ENCODE peak calls at places on chromosomes 3 and 15, in five cellular contexts. One of them, this sample, is unnamed.

GRCh38 chr3:4595709-4596108 is 102.6 kb downstream of the ITPR1 start:
- DNase-seq in NT2/D1: no peak
- DNase-seq in HepG2: no peak
- DNase-seq in HEK293T: peak; percentile 32
- DNase-seq in GM12878: no peak
- DNase-seq in this sample: no peak

GRCh38 chr3:56929809-56930615 is 128.3 kb upstream of the ARHGEF3 start:
- DNase-seq in HepG2: no peak
- DNase-seq in HEK293T: no peak
- DNase-seq in NT2/D1: no peak
- DNase-seq in GM12878: no peak
- DNase-seq in this sample: no peak

GRCh38 chr3:174382876-174383275 is 476.3 kb upstream of the NAALADL2 start:
- DNase-seq in HEK293T: no peak
- DNase-seq in GM12878: no peak
- DNase-seq in NT2/D1: no peak
- DNase-seq in HepG2: no peak
- DNase-seq in this sample: no peak

GRCh38 chr3:55562672-55563071 is 75.6 kb upstream of the WNT5A start:
- DNase-seq in NT2/D1: no peak
- DNase-seq in HEK293T: no peak
- DNase-seq in GM12878: no peak
- DNase-seq in HepG2: no peak
- DNase-seq in this sample: no peak

GRCh38 chr15:55959744-55960143 is 33.7 kb downstream of the NEDD4 start:
- DNase-seq in HEK293T: no peak
- DNase-seq in HepG2: no peak
- DNase-seq in GM12878: no peak
- DNase-seq in NT2/D1: no peak
- DNase-seq in this sample: no peak

GRCh38 chr3:119494597-119494996 is 3.8 kb upstream of the TIMMDC1 start:
- DNase-seq in HepG2: no peak
- DNase-seq in HEK293T: peak; percentile 8
- DNase-seq in NT2/D1: no peak
- DNase-seq in GM12878: no peak
- DNase-seq in this sample: no peak

GRCh38 chr3:113113361-113113760 is 98.0 kb upstream of the BOC start:
- DNase-seq in HEK293T: no peak
- DNase-seq in GM12878: no peak
- DNase-seq in HepG2: no peak
- DNase-seq in NT2/D1: no peak
- DNase-seq in this sample: no peak

GRCh38 chr3:69370156-69370944 is 15.5 kb downstream of the FRMD4B start:
- DNase-seq in HEK293T: no peak
- DNase-seq in NT2/D1: no peak
- DNase-seq in GM12878: no peak
- DNase-seq in HepG2: no peak
- DNase-seq in this sample: no peak

GRCh38 chr15:57284535-57284934 is 91.8 kb upstream of the CGNL1 start:
- DNase-seq in NT2/D1: no peak
- DNase-seq in GM12878: no peak
- DNase-seq in HepG2: no peak
- DNase-seq in HEK293T: no peak
- DNase-seq in this sample: no peak

GRCh38 chr3:169243122-169243521 is 420.4 kb downstream of the MECOM start:
- DNase-seq in GM12878: no peak
- DNase-seq in HepG2: no peak
- DNase-seq in NT2/D1: no peak
- DNase-seq in HEK293T: peak; percentile 49
- DNase-seq in this sample: no peak

GRCh38 chr3:44795197-44795596 is 33.6 kb downstream of the KIF15 start:
- DNase-seq in GM12878: no peak
- DNase-seq in NT2/D1: no peak
- DNase-seq in HepG2: no peak
- DNase-seq in HEK293T: no peak
- DNase-seq in this sample: peak; percentile 44

GRCh38 chr3:127678611-127679533 is 6.1 kb downstream of the ABTB1 start:
- DNase-seq in GM12878: no peak
- DNase-seq in HEK293T: no peak
- DNase-seq in HepG2: no peak
- DNase-seq in NT2/D1: no peak
- DNase-seq in this sample: peak; percentile 43

DNA sequence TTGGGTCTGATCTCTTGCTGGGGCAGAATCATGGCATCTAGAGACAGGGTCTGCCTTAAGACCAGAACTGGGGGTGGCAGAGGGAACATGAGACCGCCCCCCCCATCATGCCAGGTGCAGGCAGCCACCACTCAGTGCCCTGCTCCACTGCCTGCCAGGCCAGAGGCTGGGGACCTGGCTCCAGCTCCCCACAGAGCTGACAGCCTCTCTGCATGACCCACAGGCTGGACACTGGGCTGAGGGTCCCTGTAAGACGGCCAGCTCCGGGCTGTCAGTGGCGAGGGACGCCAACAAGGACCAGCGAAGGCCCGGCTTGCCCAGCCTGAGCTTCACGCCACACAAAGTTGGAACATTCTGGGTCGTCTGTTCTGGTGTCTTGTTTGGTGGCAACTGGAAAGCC is 145.6 kb downstream of the NSMCE3 start:
- DNase-seq in HEK293T: no peak
- DNase-seq in HepG2: no peak
- DNase-seq in GM12878: no peak
- DNase-seq in NT2/D1: no peak
- DNase-seq in this sample: no peak
- TF ChIP-seq SUZ12 in HEK293T: no peak
- TF ChIP-seq SUZ12 in HepG2: no peak
- TF ChIP-seq SUZ12 in GM12878: no peak
- TF ChIP-seq SUZ12 in NT2/D1: no peak
- TF ChIP-seq SUZ12 in this sample: no peak

DNA sequence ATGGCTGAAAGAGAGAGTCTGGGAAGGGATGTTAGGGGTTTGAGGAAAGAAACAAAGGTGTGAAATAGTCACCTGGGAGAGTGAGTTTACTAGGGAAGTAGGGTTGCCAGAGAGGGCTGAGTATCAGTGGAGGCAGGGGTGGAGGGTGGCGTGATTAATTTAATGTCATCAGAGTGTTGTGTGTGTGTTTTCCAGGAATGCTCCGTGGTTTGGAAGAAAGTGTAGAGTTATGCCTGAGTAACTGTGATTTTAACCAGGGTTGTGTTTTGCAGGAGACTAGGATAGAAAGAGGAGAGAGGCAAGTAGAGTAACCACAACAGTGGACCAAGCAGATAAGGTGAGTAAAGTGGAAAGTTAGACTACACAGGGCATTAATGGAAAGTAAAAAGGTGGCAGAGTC is 27.2 kb downstream of the PLD1 start:
- DNase-seq in GM12878: no peak
- DNase-seq in HepG2: no peak
- DNase-seq in NT2/D1: no peak
- DNase-seq in HEK293T: no peak
- DNase-seq in this sample: no peak
- TF ChIP-seq SUZ12 in GM12878: no peak
- TF ChIP-seq SUZ12 in HepG2: no peak
- TF ChIP-seq SUZ12 in NT2/D1: no peak
- TF ChIP-seq SUZ12 in HEK293T: no peak
- TF ChIP-seq SUZ12 in this sample: no peak

GRCh38 chr15:39195988-39196486 is 384.8 kb upstream of the THBS1 start:
- DNase-seq in HepG2: no peak
- DNase-seq in NT2/D1: no peak
- DNase-seq in GM12878: no peak
- DNase-seq in HEK293T: no peak
- DNase-seq in this sample: no peak
- TF ChIP-seq SUZ12 in HepG2: no peak
- TF ChIP-seq SUZ12 in NT2/D1: no peak
- TF ChIP-seq SUZ12 in GM12878: no peak
- TF ChIP-seq SUZ12 in HEK293T: no peak
- TF ChIP-seq SUZ12 in this sample: no peak

DNA sequence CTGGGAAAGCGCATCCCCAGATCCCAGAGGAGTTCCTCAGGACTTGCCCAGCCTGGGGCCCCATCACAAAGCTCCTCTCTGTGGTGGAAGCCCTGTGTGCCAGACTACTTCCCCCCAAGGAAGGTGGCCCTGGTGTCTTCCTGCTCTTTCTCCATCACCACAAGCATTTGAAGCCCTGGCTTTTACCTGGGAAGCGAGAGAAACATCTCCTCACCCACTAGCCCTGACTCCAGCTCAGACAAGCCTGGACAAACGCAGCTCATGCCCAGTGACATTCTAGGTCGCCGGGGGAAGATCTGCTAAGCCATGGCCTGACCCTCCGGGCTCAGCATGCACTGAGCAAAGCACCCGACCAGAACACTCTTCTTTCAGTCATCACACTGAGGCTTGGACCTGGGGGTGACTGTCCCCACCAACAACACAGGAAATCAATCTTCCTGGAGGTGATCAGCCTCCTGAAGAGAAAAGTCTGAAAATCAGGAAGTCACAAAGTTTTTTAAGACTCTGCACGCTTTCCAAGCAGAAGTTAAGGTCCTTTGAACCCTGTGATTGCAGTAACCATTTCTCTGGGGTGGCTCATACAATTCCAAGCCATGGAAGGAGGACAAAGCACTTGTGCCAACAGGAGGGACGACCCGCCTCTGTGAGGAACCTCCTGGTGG is 40.8 kb downstream of the KLHL25 start:
- DNase-seq in HEK293T: no peak
- DNase-seq in HepG2: no peak
- DNase-seq in GM12878: no peak
- DNase-seq in NT2/D1: no peak
- DNase-seq in this sample: no peak
- TF ChIP-seq SUZ12 in HEK293T: no peak
- TF ChIP-seq SUZ12 in HepG2: no peak
- TF ChIP-seq SUZ12 in GM12878: no peak
- TF ChIP-seq SUZ12 in NT2/D1: no peak
- TF ChIP-seq SUZ12 in this sample: no peak

GRCh38 chr3:154040283-154040682 is 80.9 kb upstream of the ARHGEF26 start:
- DNase-seq in GM12878: no peak
- DNase-seq in NT2/D1: no peak
- DNase-seq in HepG2: peak; percentile 23
- DNase-seq in HEK293T: no peak
- DNase-seq in this sample: no peak
- TF ChIP-seq SUZ12 in GM12878: no peak
- TF ChIP-seq SUZ12 in NT2/D1: no peak
- TF ChIP-seq SUZ12 in HepG2: no peak
- TF ChIP-seq SUZ12 in HEK293T: no peak
- TF ChIP-seq SUZ12 in this sample: no peak

DNA sequence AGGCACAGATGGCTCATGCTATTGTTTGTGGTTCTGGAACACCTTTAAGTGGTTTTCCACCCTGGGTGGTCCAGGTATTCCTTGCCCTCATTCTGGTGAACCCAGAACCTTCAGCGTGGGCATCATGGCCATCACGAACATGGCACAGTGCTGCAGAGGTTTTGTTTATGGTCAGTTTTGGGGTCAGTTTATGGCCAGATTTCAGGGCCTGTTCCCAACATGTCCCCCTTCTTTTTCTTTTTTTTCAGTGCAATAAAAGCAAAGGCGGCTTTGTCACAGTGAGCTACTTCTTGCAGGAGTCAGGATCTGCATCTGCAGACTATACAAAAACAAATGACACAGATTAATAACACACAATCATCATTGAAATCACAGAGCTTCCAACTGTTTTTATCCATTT is 1085.0 kb upstream of the ALCAM start:
- DNase-seq in NT2/D1: no peak
- DNase-seq in HEK293T: no peak
- DNase-seq in HepG2: no peak
- DNase-seq in GM12878: no peak
- DNase-seq in this sample: no peak
- TF ChIP-seq SUZ12 in NT2/D1: no peak
- TF ChIP-seq SUZ12 in HEK293T: no peak
- TF ChIP-seq SUZ12 in HepG2: no peak
- TF ChIP-seq SUZ12 in GM12878: no peak
- TF ChIP-seq SUZ12 in this sample: no peak

GRCh38 chr3:42119558-42120355 is 28.6 kb downstream of the TRAK1 start:
- DNase-seq in NT2/D1: no peak
- DNase-seq in HEK293T: no peak
- DNase-seq in HepG2: no peak
- DNase-seq in GM12878: no peak
- DNase-seq in this sample: no peak

GRCh38 chr3:42116466-42116865 is 25.3 kb downstream of the TRAK1 start:
- DNase-seq in HepG2: no peak
- DNase-seq in NT2/D1: no peak
- DNase-seq in HEK293T: no peak
- DNase-seq in GM12878: no peak
- DNase-seq in this sample: no peak

GRCh38 chr3:42120866-42121265 is 29.7 kb downstream of the TRAK1 start:
- DNase-seq in NT2/D1: no peak
- DNase-seq in HepG2: no peak
- DNase-seq in HEK293T: no peak
- DNase-seq in GM12878: no peak
- DNase-seq in this sample: no peak

GRCh38 chr3:42117175-42118008 is 26.2 kb downstream of the TRAK1 start:
- DNase-seq in HepG2: no peak
- DNase-seq in NT2/D1: peak; percentile 13
- DNase-seq in HEK293T: peak; percentile 39
- DNase-seq in GM12878: no peak
- DNase-seq in this sample: peak; percentile 59

GRCh38 chr3:42118762-42119361 is 27.7 kb downstream of the TRAK1 start:
- DNase-seq in GM12878: peak; percentile 71
- DNase-seq in NT2/D1: peak; percentile 47
- DNase-seq in HEK293T: peak; percentile 67
- DNase-seq in HepG2: peak; percentile 74
- DNase-seq in this sample: peak; percentile 19
- TF ChIP-seq SUZ12 in GM12878: no peak
- TF ChIP-seq SUZ12 in NT2/D1: no peak
- TF ChIP-seq SUZ12 in HEK293T: no peak
- TF ChIP-seq SUZ12 in HepG2: no peak
- TF ChIP-seq SUZ12 in this sample: no peak

This sample was measured in H1.